ENCODE peak calls at places on chromosomes 13 and 19, in nine cellular contexts. A, H, P, K, X, T, C, B and E are unnamed samples.
A peak's percentile ranks its signal among the peaks of the same experiment; 100 is the strongest.

GRCh38 chr13:111282425-111282824 is 38.0 kb upstream of the TEX29 start:
- ATAC-seq in P (no peak), B (peak; percentile 43), C (no peak), K (no peak), A (no peak), X (no peak), T (no peak), H (no peak), E (no peak)

GRCh38 chr19:15296841-15297415 is 35.4 kb downstream of the BRD4 start:
- ATAC-seq in C (no peak), A (peak; percentile 35), T (peak; percentile 45), B (no peak), P (no peak), H (no peak), K (peak; percentile 71), X (peak; percentile 36), E (no peak)

GRCh38 chr13:26679945-26680516 is 80.6 kb downstream of the GPR12 start:
- ATAC-seq in B (no peak), H (no peak), P (no peak), A (no peak), K (no peak), X (no peak), C (no peak), T (no peak), E (no peak)

GRCh38 chr13:50227356-50227755 is 212.1 kb downstream of the KCNRG start:
- ATAC-seq in X (no peak), K (no peak), B (no peak), P (no peak), C (no peak), A (no peak), T (no peak), H (no peak), E (no peak)

GRCh38 chr19:46644720-46645119 is 8.7 kb upstream of the GNG8 start:
- ATAC-seq in A (no peak), H (no peak), P (no peak), X (no peak), C (peak; percentile 42), K (peak; percentile 82), B (peak; percentile 44), T (no peak), E (peak; percentile 58)

GRCh38 chr19:48830088-48830487 is 6.2 kb downstream of the HSD17B14 start:
- ATAC-seq in C (no peak), K (no peak), X (no peak), A (no peak), P (no peak), H (no peak), T (no peak), B (no peak), E (no peak)

GRCh38 chr13:113724016-113724758 is 34.8 kb upstream of the TMEM255B start:
- ATAC-seq in A (peak; percentile 9), B (no peak), C (peak; percentile 9), H (no peak), K (peak; percentile 12), X (no peak), T (no peak), P (no peak), E (no peak)

GRCh38 chr13:23547000-23547590 is 23.1 kb upstream of the TNFRSF19 start:
- ATAC-seq in H (peak; percentile 56), P (no peak), A (no peak), C (peak; percentile 87), T (no peak), B (peak; percentile 73), X (peak; percentile 46), K (no peak), E (peak; percentile 63)

GRCh38 chr13:58889474-58889873 is 1257.9 kb downstream of the PCDH17 start:
- ATAC-seq in B (no peak), H (no peak), K (no peak), A (no peak), C (no peak), P (no peak), T (no peak), X (no peak), E (no peak)

GRCh38 chr13:42832341-42833153 is 51.2 kb downstream of the FAM216B start:
- ATAC-seq in P (peak; percentile 76), A (peak; percentile 45), T (no peak), K (peak; percentile 61), H (no peak), C (peak; percentile 89), X (no peak), B (peak; percentile 41), E (no peak)

GRCh38 chr13:35723061-35723461 is 246.6 kb upstream of the MAB21L1 start:
- ATAC-seq in X (no peak), C (peak; percentile 86), H (no peak), K (no peak), B (peak; percentile 68), P (peak; percentile 12), A (no peak), T (no peak), E (peak; percentile 81)

GRCh38 chr19:51807111-51807701 is 12.2 kb downstream of the FPR3 start:
- ATAC-seq in B (no peak), A (peak; percentile 17), K (no peak), H (no peak), C (peak; percentile 35), X (peak; percentile 50), T (no peak), P (peak; percentile 34), E (no peak)

GRCh38 chr19:5205937-5206750 is 134.5 kb downstream of the PTPRS start:
- ATAC-seq in K (no peak), A (no peak), T (no peak), B (no peak), C (no peak), X (no peak), H (no peak), P (no peak), E (no peak)

GRCh38 chr13:45737571-45738002 is 35.5 kb downstream of the CBY2 start:
- ATAC-seq in P (no peak), A (no peak), K (peak; percentile 84), C (no peak), H (no peak), T (no peak), B (no peak), X (no peak), E (no peak)

GRCh38 chr19:34364830-34365462 is at the start of gene GPI:
- ATAC-seq in X (peak; percentile 94), P (peak; percentile 90), C (peak; percentile 84), A (peak; percentile 91), T (peak; percentile 87), H (peak; percentile 84), K (peak; percentile 72), B (peak; percentile 66), E (peak; percentile 77)

GRCh38 chr19:34365463-34366401 is 736 bp downstream of the GPI start:
- ATAC-seq in X (peak; percentile 61), P (peak; percentile 38), C (peak; percentile 64), B (peak; percentile 68), A (peak; percentile 65), H (peak; percentile 57), K (peak; percentile 11), T (no peak), E (peak; percentile 69)

GRCh38 chr19:34363930-34364329 is 1.1 kb upstream of the GPI start:
- ATAC-seq in X (no peak), A (no peak), K (no peak), C (no peak), B (no peak), T (no peak), P (no peak), H (no peak), E (no peak)

GRCh38 chr19:34363094-34363493 is 1.9 kb upstream of the GPI start:
- ATAC-seq in H (no peak), P (no peak), K (peak; percentile 48), T (no peak), C (no peak), X (no peak), A (no peak), B (no peak), E (no peak)

GRCh38 chr19:34364462-34364829 is 550 bp upstream of the GPI start:
- ATAC-seq in H (no peak), P (no peak), K (no peak), T (no peak), X (no peak), B (no peak), A (no peak), C (no peak), E (no peak)
- H3K4me3 ChIP-seq in H (peak overlapping the region; percentile 95), P (no peak overlapping the region), K (peak overlapping the region; percentile 89), T (peak overlapping the region; percentile 60), X (peak overlapping the region; percentile 97), B (peak overlapping the region; percentile 98), A (peak overlapping the region; percentile 99), C (peak overlapping the region; percentile 92), E (peak overlapping the region; percentile 55)

GRCh38 chr13:82947121-82948077 is 934.9 kb downstream of the SLITRK1 start:
- ATAC-seq in C (no peak), X (no peak), B (no peak), K (no peak), H (no peak), A (no peak), T (no peak), P (no peak), E (no peak)
- H3K27ac ChIP-seq in C (no peak overlapping the region), X (no peak overlapping the region), B (no peak overlapping the region), K (no peak overlapping the region), H (no peak overlapping the region), A (no peak overlapping the region), T (no peak overlapping the region), P (no peak overlapping the region), E (no peak overlapping the region)

GRCh38 chr13:99656843-99657506 is 155.7 kb downstream of the TM9SF2 start:
- ATAC-seq in P (no peak), X (no peak), T (peak; percentile 70), H (no peak), B (no peak), C (no peak), K (no peak), A (no peak), E (no peak)

GRCh38 chr13:99657848-99658265 is 156.6 kb downstream of the TM9SF2 start:
- ATAC-seq in K (no peak), A (peak; percentile 64), P (peak; percentile 6), C (peak; percentile 84), H (peak; percentile 55), T (peak; percentile 12), X (peak; percentile 64), B (peak; percentile 71), E (peak; percentile 38)

GRCh38 chr13:99654076-99654475 is 152.8 kb downstream of the TM9SF2 start:
- ATAC-seq in H (no peak), X (no peak), B (no peak), P (no peak), K (no peak), T (no peak), A (no peak), C (no peak), E (no peak)

GRCh38 chr13:99655351-99656091 is 154.2 kb downstream of the TM9SF2 start:
- ATAC-seq in K (peak; percentile 87), X (no peak), C (no peak), T (no peak), P (no peak), A (no peak), B (no peak), H (peak; percentile 86), E (no peak)

GRCh38 chr13:99656092-99656745 is 154.9 kb downstream of the TM9SF2 start:
- ATAC-seq in C (peak; percentile 72), B (peak; percentile 68), X (peak; percentile 89), K (peak; percentile 93), H (peak; percentile 65), A (peak; percentile 83), T (peak; percentile 73), P (peak; percentile 76), E (peak; percentile 65)
- H3K4me3 ChIP-seq in C (no peak overlapping the region), B (no peak overlapping the region), X (no peak overlapping the region), K (peak overlapping the region; percentile 48), H (peak overlapping the region; percentile 42), A (no peak overlapping the region), T (peak overlapping the region; percentile 89), P (no peak overlapping the region), E (no peak overlapping the region)

DNA sequence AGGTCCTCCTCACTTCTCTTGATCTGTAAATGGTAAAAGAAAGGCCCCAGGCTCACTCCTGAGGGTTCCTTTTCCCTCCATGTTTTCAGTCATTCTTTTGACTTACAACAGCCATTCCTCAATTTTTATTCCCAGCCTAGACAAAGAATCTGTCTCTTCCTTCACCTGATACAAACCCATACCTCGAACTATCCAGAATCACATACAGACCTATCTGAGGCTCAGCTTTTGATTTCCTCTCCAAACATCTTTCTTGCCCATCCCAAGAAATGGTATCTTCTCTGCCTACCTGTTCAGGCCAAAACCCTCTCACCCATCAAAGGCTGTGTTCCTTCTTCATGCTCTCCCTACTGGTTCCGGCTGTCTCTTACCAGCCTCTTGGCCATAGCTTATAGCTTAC is 2.2 kb downstream of the CHMP2A start:
- ATAC-seq in P (no peak), H (no peak), C (no peak), T (no peak), K (no peak), A (no peak), B (no peak), X (no peak), E (no peak)
- H3K27ac ChIP-seq in P (no peak overlapping the region), H (no peak overlapping the region), C (no peak overlapping the region), T (no peak overlapping the region), K (peak overlapping the region; percentile 34), A (no peak overlapping the region), B (no peak overlapping the region), X (no peak overlapping the region), E (no peak overlapping the region)